ENCODE peak calls at places on chromosomes 6 and 20, in four cellular contexts. P is OCI-LY7, D is neuronal stem cell, G is PC-9. F is an unnamed sample.

GRCh38 chr6:79684821-79685220 is 53.7 kb downstream of the SH3BGRL2 start:
- DNase-seq in D (no peak), G (no peak), P (no peak), F (no peak)

GRCh38 chr6:31952140-31952805 is 6.4 kb downstream of the CFB start:
- DNase-seq in P (peak), G (peak), D (peak), F (peak)

GRCh38 chr6:124819340-124819739 is 142.9 kb upstream of the RNF217 start:
- DNase-seq in G (no peak), D (no peak), P (no peak), F (no peak)

GRCh38 chr6:110421749-110422443 is 6.5 kb upstream of the DDO start:
- DNase-seq in P (no peak), G (no peak), D (no peak), F (no peak)

GRCh38 chr6:145733207-145733606 is 2.1 kb downstream of the EPM2A start:
- DNase-seq in P (no peak), G (no peak), D (no peak), F (no peak)

GRCh38 chr6:107491791-107492674 is 2.1 kb downstream of the SOBP start:
- DNase-seq in D (no peak), P (no peak), G (no peak), F (peak)

GRCh38 chr20:10949930-10950783 is 276.4 kb upstream of the JAG1 start:
- DNase-seq in D (no peak), G (no peak), P (no peak), F (no peak)

GRCh38 chr20:63394069-63394468 is 32.9 kb upstream of the CHRNA4 start:
- DNase-seq in G (no peak), D (no peak), P (no peak), F (no peak)

GRCh38 chr6:125745281-125746018 is 4.0 kb upstream of the HEY2 start:
- DNase-seq in P (no peak), D (peak), G (no peak), F (no peak)

GRCh38 chr20:23147647-23147963 is 61.5 kb upstream of the CD93 start:
- DNase-seq in G (no peak), P (no peak), D (no peak), F (no peak)

GRCh38 chr6:45327956-45328522 is at the start of gene RUNX2:
- DNase-seq in G (no peak), P (no peak), D (no peak), F (no peak)

GRCh38 chr6:149012040-149012545 is 265.3 kb downstream of the UST start:
- DNase-seq in D (no peak), G (no peak), P (no peak), F (peak)

GRCh38 chr6:45461486-45461885 is 83.8 kb upstream of the SUPT3H start:
- DNase-seq in G (no peak), P (no peak), D (no peak), F (no peak)

GRCh38 chr6:83231146-83231545 is 38.0 kb downstream of the RWDD2A start:
- DNase-seq in D (no peak), G (no peak), P (no peak), F (peak)

GRCh38 chr20:49385471-49385870 is 97.0 kb downstream of the KCNB1 start:
- DNase-seq in P (peak), D (no peak), G (peak), F (no peak)

GRCh38 chr20:16712541-16712947 is 17.3 kb upstream of the SNRPB2 start:
- DNase-seq in D (no peak), P (no peak), G (no peak), F (no peak)

GRCh38 chr6:48474764-48475674 is 364.0 kb upstream of the PTCHD4 start:
- DNase-seq in D (no peak), P (no peak), G (no peak), F (peak)

GRCh38 chr6:53466257-53466656 is 78.6 kb downstream of the GCLC start:
- DNase-seq in D (no peak), P (no peak), G (peak), F (no peak)

GRCh38 chr20:20003088-20003954 is 13.8 kb upstream of the NAA20 start:
- DNase-seq in G (no peak), D (no peak), P (no peak), F (no peak)

GRCh38 chr6:144006731-144007454 is 1.2 kb downstream of the PLAGL1 start:
- DNase-seq in P (no peak), G (no peak), D (no peak), F (peak)

GRCh38 chr6:70124882-70125535 is 177.9 kb downstream of the COL9A1 start:
- DNase-seq in G (no peak), P (no peak), D (no peak), F (peak)

GRCh38 chr6:45448417-45449389 is 71.0 kb upstream of the SUPT3H start:
- DNase-seq in G (no peak), P (no peak), D (no peak), F (no peak)

GRCh38 chr6:2245954-2246863 is 804 bp upstream of the GMDS start:
- DNase-seq in G (peak), D (no peak), P (peak), F (peak)

GRCh38 chr6:119186490-119186889 is 108.0 kb upstream of the FAM184A start:
- DNase-seq in G (no peak), P (no peak), D (no peak), F (peak)

GRCh38 chr6:25002326-25003066 is 66.7 kb upstream of the RIPOR2 start:
- DNase-seq in G (peak), P (no peak), D (no peak), F (no peak)

GRCh38 chr20:44075950-44076232 is 111.1 kb downstream of the JPH2 start:
- DNase-seq in D (no peak), G (no peak), P (no peak), F (no peak)

GRCh38 chr6:47371875-47372255 is 62.2 kb upstream of the TNFRSF21 start:
- DNase-seq in P (no peak), G (no peak), D (no peak), F (no peak)

GRCh38 chr6:47363736-47364135 is 54.0 kb upstream of the TNFRSF21 start:
- DNase-seq in P (no peak), G (no peak), D (no peak), F (no peak)

GRCh38 chr6:47371139-47371874 is 61.6 kb upstream of the TNFRSF21 start:
- DNase-seq in D (no peak), G (no peak), P (no peak), F (peak)

GRCh38 chr6:47362857-47363461 is 53.3 kb upstream of the TNFRSF21 start:
- DNase-seq in P (no peak), G (no peak), D (no peak), F (no peak)

GRCh38 chr6:47366335-47366879 is 56.7 kb upstream of the TNFRSF21 start:
- DNase-seq in G (peak), P (no peak), D (no peak), F (no peak)
- H2AFZ ChIP-seq in G (no peak), P (peak), D (no peak), F (no peak)

GRCh38 chr20:46895906-46896242 is 1.2 kb downstream of the EYA2 start:
- DNase-seq in G (no peak), D (no peak), P (no peak), F (peak)
- H3K4me2 ChIP-seq in G (no peak), D (peak), P (no peak), F (peak)

GRCh38 chr6:129842137-129842536 is 19.0 kb downstream of the TMEM244 start:
- DNase-seq in D (no peak), P (no peak), G (no peak), F (no peak)

GRCh38 chr6:129845696-129846095 is 15.4 kb downstream of the TMEM244 start:
- DNase-seq in D (no peak), P (no peak), G (no peak), F (no peak)

GRCh38 chr6:129842881-129843409 is 18.2 kb downstream of the TMEM244 start:
- DNase-seq in D (no peak), G (no peak), P (no peak), F (no peak)

GRCh38 chr6:129844118-129844891 is 16.8 kb downstream of the TMEM244 start:
- DNase-seq in D (peak), P (no peak), G (peak), F (no peak)

DNA sequence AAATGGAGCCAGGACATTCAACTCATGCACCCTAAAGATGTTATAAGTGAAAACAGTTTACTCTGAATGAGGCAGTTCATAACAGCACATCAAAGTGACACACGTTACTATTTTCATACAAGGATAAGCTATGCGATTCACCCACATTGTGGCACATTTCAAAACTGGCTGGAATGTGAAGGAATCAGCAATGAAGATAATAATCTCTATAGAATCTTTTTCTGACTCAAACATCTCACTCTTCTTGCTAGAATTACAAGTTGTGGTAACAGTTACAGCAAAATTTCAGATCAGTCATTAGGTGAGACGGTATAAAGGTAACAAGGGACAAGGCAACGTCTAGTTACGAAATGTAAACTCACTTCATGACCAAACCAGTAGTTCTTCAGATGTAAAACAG is 17.5 kb downstream of the TMEM244 start:
- DNase-seq in P (no peak), D (no peak), G (peak), F (no peak)
- H2AFZ ChIP-seq in P (no peak), D (no peak), G (no peak), F (no peak)

DNA sequence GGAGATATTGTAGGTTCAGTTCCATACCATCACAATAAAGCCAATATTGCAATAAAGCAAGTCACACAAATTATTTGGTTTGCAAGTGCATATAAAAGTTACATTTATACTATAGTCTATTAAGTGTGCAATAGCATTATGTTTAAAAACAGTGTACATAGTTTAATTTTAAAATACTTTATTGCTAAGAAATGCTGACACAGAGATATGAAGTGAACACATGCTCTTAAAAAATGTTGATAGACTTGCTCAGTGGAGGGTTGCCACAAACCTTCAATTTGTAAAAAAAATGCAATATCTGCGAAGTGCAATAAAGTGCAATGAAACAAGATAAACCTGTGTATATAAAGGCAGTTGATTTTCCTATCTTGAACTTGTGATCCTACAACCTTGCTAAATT is 161.5 kb downstream of the PRDM13 start:
- DNase-seq in D (no peak), G (no peak), P (no peak), F (no peak)
- H3K4me2 ChIP-seq in D (no peak), G (no peak), P (no peak), F (no peak)